ENCODE peak calls at places on chromosome 13, in six cellular contexts. L is mesendoderm; G is right atrium auricular region; E is NCI-H446; C is stimulated activated naive CD4-positive, alpha-beta T cell; P is left cardiac atrium. F is an unnamed sample.

GRCh38 chr13:21638319-21639282 is 32.3 kb upstream of the FGF9 start:
- DNase-seq in E (peak), C (peak), P (no peak), L (peak), G (no peak), F (no peak)

GRCh38 chr13:95201814-95202521 is 99.3 kb downstream of the ABCC4 start:
- DNase-seq in L (peak), C (no peak), P (no peak), E (no peak), G (no peak), F (no peak)

GRCh38 chr13:101545521-101545920 is 93.0 kb downstream of the ITGBL1 start:
- DNase-seq in G (no peak), L (no peak), P (no peak), E (no peak), C (no peak), F (no peak)

GRCh38 chr13:28573595-28574373 is 78.9 kb upstream of the FLT1 start:
- DNase-seq in C (no peak), L (no peak), G (no peak), P (no peak), E (no peak), F (no peak)

GRCh38 chr13:21060063-21060826 is 1.1 kb downstream of the LATS2 start:
- DNase-seq in G (no peak), C (no peak), E (no peak), L (peak), P (peak), F (peak)

GRCh38 chr13:31733066-31733465 is 6.3 kb upstream of the RXFP2 start:
- DNase-seq in P (no peak), L (peak), C (no peak), E (no peak), G (no peak), F (no peak)

GRCh38 chr13:96503481-96503880 is 413.6 kb downstream of the HS6ST3 start:
- DNase-seq in P (no peak), C (no peak), G (no peak), E (no peak), L (no peak), F (no peak)

GRCh38 chr13:52411629-52412028 is 5.7 kb upstream of the THSD1 start:
- DNase-seq in L (no peak), P (no peak), C (no peak), G (no peak), E (no peak), F (no peak)

GRCh38 chr13:46633416-46633815 is 80.4 kb downstream of the LRCH1 start:
- DNase-seq in P (no peak), L (peak), G (no peak), E (peak), C (no peak), F (no peak)

GRCh38 chr13:28035146-28035782 is 46.8 kb upstream of the URAD start:
- DNase-seq in G (no peak), C (no peak), E (no peak), L (peak), P (no peak), F (no peak)

GRCh38 chr13:40585911-40586471 is 80.5 kb downstream of the FOXO1 start:
- DNase-seq in P (no peak), C (no peak), L (peak), G (no peak), E (no peak), F (no peak)

GRCh38 chr13:29474991-29475390 is 120.5 kb downstream of the SLC7A1 start:
- DNase-seq in C (no peak), L (no peak), P (no peak), G (no peak), E (no peak), F (no peak)

GRCh38 chr13:50847501-50847900 is 4.0 kb upstream of the DLEU7 start:
- DNase-seq in G (no peak), P (no peak), L (no peak), E (peak), C (no peak), F (no peak)